ENCODE peak calls at places on chromosomes 1 and 21, in eight cellular contexts. G is stimulated activated CD4-positive, alpha-beta T cell treated with anti-CD3 and anti-CD28 coated beads, Interleukin-1b, Interleukin-23, amount 100 ng/mL, for 1 hour; E is dorsolateral prefrontal cortex; P is SW480; I is activated naive CD4-positive, alpha-beta T cell treated with anti-CD3 and anti-CD28 coated beads for 36 hours; N is KG1; R is stimulated activated CD8-positive, alpha-beta memory T cell treated with anti-CD3 and anti-CD28 coated beads, Interleukin-4, amount 100 ng/mL, for 4 hours; X is NCI-H345. Q is an unnamed sample.
A peak's percentile ranks its signal among the peaks of the same experiment; 100 is the strongest.

GRCh38 chr1:77100870-77101269 is 118.4 kb downstream of the PIGK start:
- DNase-seq in X (no peak), N (no peak), I (no peak), P (no peak), R (no peak), E (no peak), G (no peak), Q (no peak)

GRCh38 chr1:155133799-155134281 is 1.8 kb upstream of the SLC50A1 start:
- DNase-seq in I (no peak), X (no peak), N (no peak), R (no peak), P (no peak), G (no peak), E (no peak), Q (no peak)

GRCh38 chr1:84842748-84843231 is 50.2 kb downstream of the LPAR3 start:
- DNase-seq in G (no peak), E (no peak), P (no peak), R (no peak), I (no peak), N (no peak), X (no peak), Q (no peak)

GRCh38 chr1:19808351-19808750 is 6.7 kb downstream of the RNF186 start:
- DNase-seq in R (no peak), I (no peak), X (no peak), G (no peak), E (no peak), N (no peak), P (no peak), Q (no peak)

GRCh38 chr1:71621785-71622184 is 541.0 kb upstream of the ZRANB2 start:
- DNase-seq in R (no peak), N (no peak), G (no peak), E (no peak), P (no peak), X (no peak), I (no peak), Q (no peak)

GRCh38 chr1:29298175-29298720 is 61.9 kb downstream of the PTPRU start:
- DNase-seq in X (no peak), E (no peak), G (no peak), P (no peak), I (no peak), N (no peak), R (no peak), Q (no peak)

GRCh38 chr21:41208946-41209345 is 41.0 kb downstream of the BACE2 start:
- DNase-seq in P (no peak), X (no peak), I (no peak), N (no peak), G (no peak), R (no peak), E (no peak), Q (no peak)

GRCh38 chr1:47650606-47651005 is 212.8 kb downstream of the FOXD2 start:
- DNase-seq in N (no peak), E (no peak), G (no peak), R (no peak), I (no peak), P (no peak), X (no peak), Q (no peak)

GRCh38 chr1:201485184-201485774 is 16.3 kb upstream of the PHLDA3 start:
- DNase-seq in P (no peak), I (no peak), G (no peak), R (no peak), E (no peak), X (no peak), N (no peak), Q (no peak)

GRCh38 chr1:205142105-205142475 is 20.3 kb upstream of the RBBP5 start:
- DNase-seq in E (no peak), N (no peak), G (no peak), X (no peak), I (no peak), R (no peak), P (no peak), Q (no peak)

GRCh38 chr1:230823835-230824485 is 44.4 kb downstream of the C1orf198 start:
- DNase-seq in G (no peak), N (no peak), P (no peak), E (no peak), I (no peak), R (no peak), X (no peak), Q (no peak)

GRCh38 chr1:193070942-193071341 is 11.5 kb downstream of the RO60 start:
- DNase-seq in R (no peak), I (peak; percentile 11), E (no peak), X (no peak), G (no peak), P (no peak), N (no peak), Q (peak; percentile 20)

Q was measured in activated naive CD8-positive, alpha-beta T cell treated with anti-CD3 and anti-CD28 coated beads for 36 hours.